ENCODE peak calls at places on chromosomes 7 and 10, in five cellular contexts. W is IMR-90, B is cardiac muscle cell, P is choroid plexus epithelial cell, Z is Panc1. Y is an unnamed sample.

GRCh38 chr10:33716461-33717267 is 382.2 kb upstream of the NRP1 start:
- DNase-seq in W (no peak), B (no peak), P (peak; percentile 23), Z (no peak), Y (no peak)

GRCh38 chr7:79968249-79968648 is 166.4 kb upstream of the GNAI1 start:
- DNase-seq in W (no peak), B (no peak), P (no peak), Z (no peak), Y (no peak)

GRCh38 chr7:98840604-98841508 is 29.0 kb downstream of the TMEM130 start:
- DNase-seq in W (peak; percentile 27), B (no peak), P (peak; percentile 23), Z (no peak), Y (peak; percentile 67)

GRCh38 chr10:6394084-6394483 is 186.0 kb downstream of the PRKCQ start:
- DNase-seq in W (no peak), B (no peak), P (no peak), Z (no peak), Y (no peak)

GRCh38 chr10:123967626-123968243 is 76.1 kb upstream of the CPXM2 start:
- DNase-seq in W (peak; percentile 11), B (peak; percentile 83), P (peak; percentile 65), Z (peak; percentile 38), Y (peak; percentile 54)

GRCh38 chr7:128021361-128021760 is 9.9 kb downstream of the LRRC4 start:
- DNase-seq in W (peak; percentile 57), B (no peak), P (no peak), Z (no peak), Y (peak; percentile 52)

GRCh38 chr10:31739759-31740158 is 188.9 kb downstream of the ARHGAP12 start:
- DNase-seq in W (peak; percentile 52), B (no peak), P (peak; percentile 67), Z (no peak), Y (peak; percentile 85)

GRCh38 chr7:41219276-41219675 is 483.6 kb downstream of the INHBA start:
- DNase-seq in W (peak; percentile 85), B (no peak), P (peak; percentile 50), Z (no peak), Y (peak; percentile 68)

GRCh38 chr7:106752345-106752744 is 91.4 kb upstream of the CCDC71L start:
- DNase-seq in W (no peak), B (no peak), P (no peak), Z (no peak), Y (no peak)

GRCh38 chr10:8365935-8366911 is 311.7 kb downstream of the GATA3 start:
- DNase-seq in W (peak; percentile 81), B (no peak), P (peak; percentile 68), Z (peak; percentile 39), Y (no peak)

GRCh38 chr10:110504111-110504735 is 6.5 kb downstream of the DUSP5 start:
- DNase-seq in W (peak; percentile 91), B (no peak), P (peak; percentile 93), Z (no peak), Y (peak; percentile 93)

GRCh38 chr10:17599089-17599488 is 18.1 kb downstream of the HACD1 start:
- DNase-seq in W (peak; percentile 55), B (peak; percentile 18), P (peak; percentile 73), Z (no peak), Y (peak; percentile 53)

GRCh38 chr10:122703483-122704448 is 4.1 kb upstream of the C10orf120 start:
- DNase-seq in W (peak; percentile 35), B (peak; percentile 81), P (peak; percentile 76), Z (peak; percentile 41), Y (peak; percentile 68)

GRCh38 chr10:124943301-124944092 is 1.6 kb downstream of the ZRANB1 start:
- DNase-seq in W (peak; percentile 95), B (no peak), P (peak; percentile 92), Z (peak; percentile 83), Y (peak; percentile 91)

GRCh38 chr7:79977481-79977880 is 157.2 kb upstream of the GNAI1 start:
- DNase-seq in W (no peak), B (no peak), P (no peak), Z (no peak), Y (no peak)

GRCh38 chr10:43461950-43462349 is 25.0 kb downstream of the ZNF487 start:
- DNase-seq in W (peak; percentile 85), B (peak; percentile 81), P (peak; percentile 94), Z (peak; percentile 69), Y (peak; percentile 88)

GRCh38 chr7:96169439-96169838 is 152.5 kb downstream of the SLC25A13 start:
- DNase-seq in W (no peak), B (no peak), P (peak; percentile 11), Z (no peak), Y (no peak)

GRCh38 chr10:122546242-122546641 is 14.3 kb upstream of the DMBT1 start:
- DNase-seq in W (no peak), B (no peak), P (no peak), Z (no peak), Y (no peak)

GRCh38 chr10:57925045-57925444 is 342.6 kb downstream of the IPMK start:
- DNase-seq in W (no peak), B (no peak), P (peak; percentile 66), Z (no peak), Y (no peak)

GRCh38 chr10:63515002-63515763 is 6.0 kb upstream of the REEP3 start:
- DNase-seq in W (peak; percentile 33), B (peak; percentile 12), P (peak; percentile 86), Z (no peak), Y (peak; percentile 51)

GRCh38 chr7:87059525-87060287 is at the start of gene ELAPOR2:
- DNase-seq in W (peak; percentile 8), B (peak; percentile 92), P (peak; percentile 15), Z (no peak), Y (peak; percentile 25)

GRCh38 chr10:26367771-26368170 is 70.4 kb upstream of the APBB1IP start:
- DNase-seq in W (no peak), B (peak; percentile 81), P (peak; percentile 1), Z (no peak), Y (peak; percentile 43)

GRCh38 chr7:83072576-83073517 is 89.8 kb downstream of the PCLO start:
- DNase-seq in W (no peak), B (peak; percentile 12), P (no peak), Z (no peak), Y (no peak)

GRCh38 chr7:83876593-83876992 is 227.7 kb upstream of the SEMA3E start:
- DNase-seq in W (peak; percentile 7), B (no peak), P (peak; percentile 55), Z (no peak), Y (peak; percentile 88)

GRCh38 chr7:128672927-128673517 is 930 bp downstream of the GARIN1A start:
- DNase-seq in W (peak; percentile 24), B (peak; percentile 63), P (peak; percentile 56), Z (no peak), Y (peak; percentile 20)

GRCh38 chr10:97740613-97741012 is 3.7 kb downstream of the ZFYVE27 start:
- DNase-seq in W (no peak), B (peak; percentile 74), P (no peak), Z (no peak), Y (no peak)

GRCh38 chr10:46019541-46020343 is 10.7 kb downstream of the NCOA4 start:
- DNase-seq in W (no peak), B (peak; percentile 36), P (peak; percentile 38), Z (no peak), Y (no peak)

GRCh38 chr10:33695536-33695935 is 361.1 kb upstream of the NRP1 start:
- DNase-seq in W (no peak), B (no peak), P (no peak), Z (no peak), Y (no peak)

GRCh38 chr7:13508586-13508985 is 480.9 kb downstream of the ETV1 start:
- DNase-seq in W (no peak), B (peak; percentile 14), P (peak; percentile 53), Z (no peak), Y (peak; percentile 9)

GRCh38 chr7:42981595-42981994 is 49.4 kb downstream of the MRPL32 start:
- DNase-seq in W (no peak), B (no peak), P (peak; percentile 20), Z (no peak), Y (peak; percentile 8)
- TF ChIP-seq CTCF in W (no peak), B (no peak), P (no peak), Z (no peak), Y (no peak)

GRCh38 chr10:11825796-11826414 is 2.7 kb downstream of the PROSER2 start:
- DNase-seq in W (no peak), B (no peak), P (no peak), Z (no peak), Y (peak; percentile 15)

GRCh38 chr10:11823122-11823988 is at the start of gene PROSER2:
- DNase-seq in W (peak; percentile 52), B (peak; percentile 78), P (peak; percentile 62), Z (no peak), Y (peak; percentile 41)

GRCh38 chr10:11824825-11825224 is 1.7 kb downstream of the PROSER2 start:
- DNase-seq in W (no peak), B (no peak), P (no peak), Z (no peak), Y (no peak)

GRCh38 chr10:11823989-11824346 is 812 bp downstream of the PROSER2 start:
- DNase-seq in W (peak; percentile 15), B (no peak), P (peak; percentile 39), Z (no peak), Y (no peak)

GRCh38 chr10:11824376-11824775 is 1.2 kb downstream of the PROSER2 start:
- DNase-seq in W (peak; percentile 30), B (no peak), P (peak; percentile 18), Z (no peak), Y (peak; percentile 15)
- H3K4me3 ChIP-seq in W (no peak overlapping the region), B (peak overlapping the region; percentile 89), P (peak overlapping the region; percentile 82), Z (no peak overlapping the region), Y (no peak overlapping the region)

DNA sequence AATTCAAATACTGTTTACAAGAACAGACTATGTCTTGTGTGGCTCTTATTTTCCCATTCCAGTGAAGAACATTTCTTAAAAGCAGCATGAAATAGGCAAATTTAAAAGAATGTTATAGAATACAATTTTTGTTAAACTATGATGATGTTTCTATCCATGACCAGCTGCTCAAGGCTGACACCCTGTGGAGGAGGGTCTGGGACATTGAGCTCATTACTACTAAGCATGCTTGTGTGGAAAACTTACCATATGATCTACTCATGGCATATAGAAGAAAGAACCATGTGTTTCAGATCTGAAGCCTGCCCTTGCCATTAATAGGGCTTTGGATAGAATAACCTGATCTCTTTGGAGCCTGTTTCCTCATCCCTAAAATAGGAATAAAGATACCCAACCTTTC is 125.0 kb downstream of the FOXP2 start:
- DNase-seq in W (peak; percentile 35), B (peak; percentile 51), P (peak; percentile 74), Z (no peak), Y (peak; percentile 40)
- TF ChIP-seq CTCF in W (peak; percentile 51), B (peak; percentile 72), P (peak; percentile 86), Z (peak; percentile 37), Y (peak; percentile 52)

GRCh38 chr10:103581499-103581898 is 88.0 kb downstream of the NEURL1 start:
- DNase-seq in W (no peak), B (no peak), P (no peak), Z (no peak), Y (no peak)

GRCh38 chr10:103578782-103579382 is 85.4 kb downstream of the NEURL1 start:
- DNase-seq in W (no peak), B (no peak), P (no peak), Z (no peak), Y (no peak)

GRCh38 chr10:103582331-103583123 is 89.0 kb downstream of the NEURL1 start:
- DNase-seq in W (no peak), B (no peak), P (no peak), Z (no peak), Y (no peak)

GRCh38 chr10:103580011-103580410 is 86.5 kb downstream of the NEURL1 start:
- DNase-seq in W (no peak), B (no peak), P (no peak), Z (no peak), Y (no peak)

DNA sequence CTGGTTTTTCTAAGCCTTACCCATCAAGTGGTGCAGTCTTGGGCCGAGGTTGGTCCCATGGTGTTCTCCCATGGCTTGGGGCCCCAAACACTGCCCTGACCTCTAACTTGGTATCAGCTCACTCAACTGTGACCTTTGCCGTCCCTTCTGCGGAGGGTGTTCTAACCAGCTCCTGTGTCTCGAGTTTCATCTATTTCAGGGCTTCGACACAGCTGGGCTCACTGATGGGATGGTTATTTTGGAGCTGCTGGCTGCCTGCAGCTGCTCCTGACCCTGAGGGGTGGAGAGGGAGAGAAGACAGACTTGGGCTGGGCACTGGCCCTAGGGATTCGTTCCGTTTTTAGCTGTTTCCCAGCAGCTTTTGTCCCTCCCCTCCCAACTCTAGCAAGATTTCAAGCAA is 86.9 kb downstream of the NEURL1 start:
- DNase-seq in W (no peak), B (peak; percentile 52), P (no peak), Z (no peak), Y (no peak)
- H3K4me3 ChIP-seq in W (no peak overlapping the region), B (no peak overlapping the region), P (no peak overlapping the region), Z (no peak overlapping the region), Y (no peak overlapping the region)

Y was measured in fibroblast of mammary gland.